ENCODE peak calls at places on chromosomes 12 and 14, in six cellular contexts. F is IMR-90, V is HepG2, L is neural progenitor cell, H is MM.1S, N is fibroblast of lung. W is an unnamed sample. For H3K4me1, the result is how much of the 10 kb centered on the place peaks cover.

GRCh38 chr12:4383304-4383865 is 3.9 kb upstream of the FGF23 start:
- DNase-seq in V (peak), F (no peak), N (no peak), L (peak), H (no peak), W (no peak)

GRCh38 chr12:30972035-30972434 is 45.5 kb downstream of the TSPAN11 start:
- DNase-seq in V (no peak), F (no peak), H (no peak), N (no peak), L (no peak), W (no peak)

GRCh38 chr12:104938371-104938770 is 19.7 kb downstream of the SLC41A2 start:
- DNase-seq in V (no peak), H (no peak), L (no peak), N (no peak), F (peak), W (no peak)

GRCh38 chr12:84336231-84336630 is 576.4 kb downstream of the SLC6A15 start:
- DNase-seq in V (no peak), N (peak), F (peak), H (no peak), L (no peak), W (no peak)

GRCh38 chr12:79344855-79345840 is 345.6 kb downstream of the PAWR start:
- DNase-seq in F (peak), H (peak), L (peak), N (peak), V (peak), W (no peak)

GRCh38 chr14:95196268-95196667 is 38.9 kb upstream of the DICER1 start:
- DNase-seq in H (no peak), N (no peak), F (no peak), L (no peak), V (peak), W (no peak)

GRCh38 chr12:39005671-39006070 is 100.3 kb upstream of the CPNE8 start:
- DNase-seq in H (no peak), L (no peak), V (no peak), F (no peak), N (no peak), W (no peak)

GRCh38 chr12:77299910-77300772 is 234.8 kb upstream of the E2F7 start:
- DNase-seq in N (peak), H (no peak), V (no peak), F (peak), L (no peak), W (no peak)

GRCh38 chr12:16606936-16607335 is 974 bp upstream of the LMO3 start:
- DNase-seq in L (peak), F (no peak), V (no peak), H (no peak), N (no peak), W (no peak)

GRCh38 chr12:27751386-27752047 is 28.5 kb upstream of the KLHL42 start:
- DNase-seq in N (no peak), H (no peak), F (no peak), V (no peak), L (peak), W (no peak)

GRCh38 chr14:54338696-54339317 is 58.0 kb upstream of the CDKN3 start:
- DNase-seq in N (peak), H (peak), L (peak), F (peak), V (no peak), W (no peak)

GRCh38 chr14:41377926-41378325 is 228.8 kb upstream of the LRFN5 start:
- DNase-seq in L (no peak), H (no peak), V (no peak), F (no peak), N (no peak), W (no peak)

GRCh38 chr12:127127887-127128286 is 1139.1 kb upstream of the TMEM132C start:
- DNase-seq in H (no peak), F (no peak), N (no peak), L (no peak), V (no peak), W (no peak)

GRCh38 chr12:124322271-124322998 is 27.5 kb downstream of the RFLNA start:
- DNase-seq in F (peak), H (no peak), N (peak), L (no peak), V (no peak), W (no peak)

GRCh38 chr12:53287741-53288216 is 7.6 kb upstream of the PFDN5 start:
- DNase-seq in F (peak), V (peak), L (peak), N (peak), H (peak), W (peak)

GRCh38 chr14:94392510-94392935 is 4.1 kb upstream of the SERPINA1 start:
- DNase-seq in N (peak), F (peak), H (no peak), L (no peak), V (peak), W (no peak)

GRCh38 chr12:32666018-32666417 is 13.1 kb upstream of the DNM1L start:
- DNase-seq in N (no peak), F (no peak), V (no peak), H (no peak), L (no peak), W (no peak)

GRCh38 chr12:32661706-32662105 is 17.4 kb upstream of the DNM1L start:
- DNase-seq in H (no peak), N (no peak), L (no peak), F (no peak), V (no peak), W (no peak)

GRCh38 chr12:32669584-32669983 is 9.5 kb upstream of the DNM1L start:
- DNase-seq in H (no peak), N (no peak), F (no peak), V (no peak), L (no peak), W (no peak)

GRCh38 chr12:32662665-32663064 is 16.4 kb upstream of the DNM1L start:
- DNase-seq in N (no peak), H (no peak), F (no peak), L (no peak), V (no peak), W (no peak)

DNA sequence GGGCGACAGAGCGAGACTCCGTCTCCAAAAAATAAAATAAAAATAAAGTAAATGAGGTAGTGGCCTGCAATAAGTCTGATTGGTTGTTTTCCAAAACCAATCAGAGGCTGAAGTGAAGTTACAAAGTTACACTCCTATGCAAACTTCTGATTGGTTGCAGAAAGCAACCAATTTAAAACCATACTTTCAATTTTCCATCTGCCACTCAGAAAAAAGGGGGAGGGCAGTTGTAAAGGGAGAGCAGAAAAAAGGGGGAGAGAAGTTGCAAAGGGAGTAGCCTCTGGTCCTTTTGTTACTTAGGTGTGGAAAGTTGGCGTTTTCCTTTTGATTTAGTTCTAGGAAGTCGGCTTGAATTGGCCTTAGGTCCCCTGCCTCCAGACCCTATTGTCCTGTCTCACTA is 12.6 kb upstream of the DNM1L start:
- DNase-seq in N (peak), F (no peak), L (no peak), V (no peak), H (no peak), W (no peak)
- H3K4me3 ChIP-seq in N (no peak), F (peak), L (no peak), V (peak), H (no peak), W (peak)

GRCh38 chr14:75254901-75255300 is 23.7 kb upstream of the FOS start:
- DNase-seq in F (no peak), L (peak), H (no peak), V (no peak), N (no peak), W (no peak)
- H3K4me1 ChIP-seq in F (under half), L (under half), H (under half), V (half or more), N (under half), W (under half)

DNA sequence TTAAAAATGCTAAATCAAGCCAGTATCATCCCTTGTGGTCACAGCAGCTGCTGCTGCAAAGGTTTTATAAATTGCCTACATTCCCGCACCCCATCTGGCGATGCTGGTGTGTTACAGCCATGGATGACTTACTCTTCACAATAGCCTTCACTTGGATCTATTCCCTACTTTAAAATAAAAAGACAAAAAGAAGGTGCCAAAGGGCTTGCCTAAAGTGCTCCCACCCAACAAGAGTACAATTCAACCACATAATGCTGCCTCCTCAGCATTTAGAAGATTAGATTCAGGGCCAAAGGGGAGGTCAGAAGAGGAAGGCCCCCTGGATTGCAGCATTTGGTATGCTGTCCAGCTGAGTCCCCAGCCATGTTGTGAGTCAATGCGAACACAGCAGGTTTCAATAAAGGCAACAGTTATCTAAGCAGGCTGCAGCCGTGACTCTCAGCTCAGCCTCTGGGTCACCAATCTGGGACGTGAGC is 176.1 kb downstream of the DAD1 start:
- DNase-seq in V (no peak), N (peak), L (peak), F (no peak), H (no peak), W (no peak)
- H3K9ac ChIP-seq in V (no peak), N (no peak), L (no peak), F (no peak), H (no peak), W (no peak)

GRCh38 chr12:6215932-6216494 is 15.8 kb downstream of the CD9 start:
- DNase-seq in N (peak), F (peak), L (no peak), H (no peak), V (no peak), W (peak)
- H3K4me3 ChIP-seq in N (no peak), F (no peak), L (no peak), H (no peak), V (no peak), W (no peak)

GRCh38 chr14:73467800-73468199 is 9.5 kb upstream of the NUMB start:
- DNase-seq in V (no peak), F (peak), H (no peak), L (no peak), N (no peak), W (no peak)
- H3K4me1 ChIP-seq in V (half or more), F (under half), H (under half), L (under half), N (under half), W (under half)

GRCh38 chr14:34711169-34711568 is 3.2 kb downstream of the CFL2 start:
- DNase-seq in N (peak), H (peak), F (peak), V (no peak), L (no peak), W (no peak)
- H3K9ac ChIP-seq in N (no peak), H (no peak), F (no peak), V (no peak), L (no peak), W (no peak)

DNA sequence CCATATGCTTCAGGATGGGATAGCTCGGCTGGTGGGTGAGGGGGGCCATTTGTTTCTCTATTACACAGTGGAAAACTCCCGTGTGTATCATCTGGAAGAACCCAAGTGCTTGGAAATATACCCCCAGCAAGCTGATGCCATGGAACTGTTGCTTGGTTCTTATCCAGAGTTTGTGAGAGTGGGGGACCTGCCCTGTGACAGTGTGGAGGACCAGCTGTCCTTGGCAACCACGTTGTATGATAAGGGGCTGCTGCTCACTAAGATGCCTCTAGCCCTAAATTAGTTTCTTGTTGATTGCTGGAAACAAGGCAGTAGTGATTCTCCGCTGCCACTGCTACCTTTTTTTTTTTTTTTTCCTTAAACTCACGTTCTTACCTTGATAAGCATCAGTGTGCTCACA is 1.9 kb downstream of the RIOX1 start:
- DNase-seq in V (no peak), H (no peak), L (no peak), F (no peak), N (no peak), W (no peak)
- H3K4me3 ChIP-seq in V (peak), H (no peak), L (peak), F (no peak), N (peak), W (no peak)

GRCh38 chr12:120230326-120230973 is 29.5 kb upstream of the RPLP0 start:
- DNase-seq in F (peak), H (no peak), V (peak), N (peak), L (peak), W (peak)
- H3K4me1 ChIP-seq in F (half or more), H (under half), V (half or more), N (half or more), L (half or more), W (half or more)